ENCODE peak calls at places on chromosomes 5 and 9, in five cellular contexts. One of them, this sample, is unnamed. For H3K4me1, the result is how much of the 10 kb centered on the place peaks cover.

GRCh38 chr5:88976914-88977313 is 93.9 kb upstream of the MEF2C start:
- ATAC-seq in Panc1: no peak
- ATAC-seq in foreskin keratinocyte: no peak
- ATAC-seq in upper lobe of left lung: no peak
- ATAC-seq in psoas muscle: no peak
- ATAC-seq in this sample: no peak

GRCh38 chr9:11016081-11016480 is 403.3 kb upstream of the PTPRD start:
- ATAC-seq in psoas muscle: no peak
- ATAC-seq in foreskin keratinocyte: peak
- ATAC-seq in upper lobe of left lung: no peak
- ATAC-seq in Panc1: no peak
- ATAC-seq in this sample: no peak

GRCh38 chr9:131520448-131520847 is 10.6 kb downstream of the UCK1 start:
- ATAC-seq in foreskin keratinocyte: no peak
- ATAC-seq in upper lobe of left lung: no peak
- ATAC-seq in psoas muscle: no peak
- ATAC-seq in Panc1: no peak
- ATAC-seq in this sample: no peak

GRCh38 chr5:3595102-3595961 is at the start of gene IRX1:
- ATAC-seq in psoas muscle: no peak
- ATAC-seq in Panc1: no peak
- ATAC-seq in upper lobe of left lung: peak
- ATAC-seq in foreskin keratinocyte: peak
- ATAC-seq in this sample: no peak

GRCh38 chr5:87132696-87133095 is 135.0 kb upstream of the RASA1 start:
- ATAC-seq in Panc1: no peak
- ATAC-seq in upper lobe of left lung: no peak
- ATAC-seq in psoas muscle: no peak
- ATAC-seq in foreskin keratinocyte: peak
- ATAC-seq in this sample: no peak

GRCh38 chr9:116633444-116633843 is 53.7 kb upstream of the TRIM32 start:
- ATAC-seq in upper lobe of left lung: no peak
- ATAC-seq in Panc1: no peak
- ATAC-seq in psoas muscle: peak
- ATAC-seq in foreskin keratinocyte: no peak
- ATAC-seq in this sample: peak

GRCh38 chr9:6080154-6080716 is 64.8 kb upstream of the RANBP6 start:
- ATAC-seq in Panc1: peak
- ATAC-seq in upper lobe of left lung: peak
- ATAC-seq in psoas muscle: peak
- ATAC-seq in foreskin keratinocyte: peak
- ATAC-seq in this sample: peak

GRCh38 chr5:128763324-128763723 is 202.0 kb upstream of the SLC27A6 start:
- ATAC-seq in foreskin keratinocyte: no peak
- ATAC-seq in upper lobe of left lung: no peak
- ATAC-seq in Panc1: no peak
- ATAC-seq in psoas muscle: no peak
- ATAC-seq in this sample: no peak

GRCh38 chr5:56552612-56553268 is 262.6 kb upstream of the MAP3K1 start:
- ATAC-seq in Panc1: no peak
- ATAC-seq in upper lobe of left lung: no peak
- ATAC-seq in psoas muscle: no peak
- ATAC-seq in foreskin keratinocyte: no peak
- ATAC-seq in this sample: peak

GRCh38 chr9:111458139-111459009 is 25.8 kb downstream of the ECPAS start:
- ATAC-seq in psoas muscle: no peak
- ATAC-seq in upper lobe of left lung: no peak
- ATAC-seq in Panc1: no peak
- ATAC-seq in foreskin keratinocyte: no peak
- ATAC-seq in this sample: no peak

GRCh38 chr9:73200694-73201432 is 49.2 kb downstream of the ANXA1 start:
- ATAC-seq in foreskin keratinocyte: peak
- ATAC-seq in psoas muscle: no peak
- ATAC-seq in upper lobe of left lung: no peak
- ATAC-seq in Panc1: no peak
- ATAC-seq in this sample: no peak

GRCh38 chr9:100700689-100701318 is 122.9 kb downstream of the CAVIN4 start:
- ATAC-seq in Panc1: no peak
- ATAC-seq in upper lobe of left lung: peak
- ATAC-seq in psoas muscle: no peak
- ATAC-seq in foreskin keratinocyte: peak
- ATAC-seq in this sample: no peak

GRCh38 chr5:5638193-5638592 is 215.7 kb downstream of the ICE1 start:
- ATAC-seq in psoas muscle: peak
- ATAC-seq in Panc1: no peak
- ATAC-seq in foreskin keratinocyte: no peak
- ATAC-seq in upper lobe of left lung: peak
- ATAC-seq in this sample: peak

GRCh38 chr9:129111143-129111761 is at the start of gene PTPA:
- ATAC-seq in upper lobe of left lung: peak
- ATAC-seq in psoas muscle: peak
- ATAC-seq in Panc1: peak
- ATAC-seq in foreskin keratinocyte: peak
- ATAC-seq in this sample: peak

GRCh38 chr9:104633976-104634520 is 16.0 kb upstream of the OR13C9 start:
- ATAC-seq in Panc1: no peak
- ATAC-seq in psoas muscle: no peak
- ATAC-seq in upper lobe of left lung: no peak
- ATAC-seq in foreskin keratinocyte: no peak
- ATAC-seq in this sample: no peak

GRCh38 chr5:159489779-159490178 is 159.5 kb upstream of the IL12B start:
- ATAC-seq in upper lobe of left lung: no peak
- ATAC-seq in psoas muscle: no peak
- ATAC-seq in foreskin keratinocyte: no peak
- ATAC-seq in Panc1: no peak
- ATAC-seq in this sample: no peak

GRCh38 chr5:83097582-83098265 is 20.4 kb downstream of the XRCC4 start:
- ATAC-seq in foreskin keratinocyte: no peak
- ATAC-seq in upper lobe of left lung: no peak
- ATAC-seq in Panc1: no peak
- ATAC-seq in psoas muscle: peak
- ATAC-seq in this sample: no peak

GRCh38 chr5:163565492-163565891 is 60.1 kb downstream of the MAT2B start:
- ATAC-seq in upper lobe of left lung: no peak
- ATAC-seq in foreskin keratinocyte: peak
- ATAC-seq in psoas muscle: no peak
- ATAC-seq in Panc1: peak
- ATAC-seq in this sample: peak

GRCh38 chr5:89728750-89729149 is 680.8 kb downstream of the CETN3 start:
- ATAC-seq in psoas muscle: peak
- ATAC-seq in Panc1: no peak
- ATAC-seq in foreskin keratinocyte: no peak
- ATAC-seq in upper lobe of left lung: no peak
- ATAC-seq in this sample: peak

GRCh38 chr5:160266752-160267345 is 37.5 kb downstream of the FABP6 start:
- ATAC-seq in foreskin keratinocyte: no peak
- ATAC-seq in Panc1: no peak
- ATAC-seq in psoas muscle: no peak
- ATAC-seq in upper lobe of left lung: no peak
- ATAC-seq in this sample: no peak

GRCh38 chr5:56190500-56190899 is 42.6 kb downstream of the ANKRD55 start:
- ATAC-seq in Panc1: no peak
- ATAC-seq in foreskin keratinocyte: no peak
- ATAC-seq in psoas muscle: no peak
- ATAC-seq in upper lobe of left lung: no peak
- ATAC-seq in this sample: no peak

GRCh38 chr5:143417503-143418139 is 14.1 kb upstream of the NR3C1 start:
- ATAC-seq in psoas muscle: no peak
- ATAC-seq in upper lobe of left lung: no peak
- ATAC-seq in Panc1: no peak
- ATAC-seq in foreskin keratinocyte: no peak
- ATAC-seq in this sample: no peak

GRCh38 chr9:106893088-106893487 is 30.1 kb downstream of the ZNF462 start:
- ATAC-seq in upper lobe of left lung: no peak
- ATAC-seq in psoas muscle: peak
- ATAC-seq in foreskin keratinocyte: peak
- ATAC-seq in Panc1: peak
- ATAC-seq in this sample: no peak

GRCh38 chr5:136073714-136074113 is 44.9 kb downstream of the TGFBI start:
- ATAC-seq in psoas muscle: no peak
- ATAC-seq in upper lobe of left lung: no peak
- ATAC-seq in foreskin keratinocyte: no peak
- ATAC-seq in Panc1: no peak
- ATAC-seq in this sample: no peak

GRCh38 chr9:115985657-115986056 is 167.9 kb upstream of the PAPPA start:
- ATAC-seq in psoas muscle: no peak
- ATAC-seq in foreskin keratinocyte: no peak
- ATAC-seq in upper lobe of left lung: no peak
- ATAC-seq in Panc1: no peak
- ATAC-seq in this sample: no peak

GRCh38 chr9:104232781-104233341 is 138.8 kb downstream of the SMC2 start:
- ATAC-seq in foreskin keratinocyte: peak
- ATAC-seq in upper lobe of left lung: no peak
- ATAC-seq in psoas muscle: no peak
- ATAC-seq in Panc1: no peak
- ATAC-seq in this sample: no peak

GRCh38 chr5:60248900-60249299 is 355.4 kb upstream of the PDE4D start:
- ATAC-seq in Panc1: no peak
- ATAC-seq in foreskin keratinocyte: no peak
- ATAC-seq in upper lobe of left lung: no peak
- ATAC-seq in psoas muscle: no peak
- ATAC-seq in this sample: peak

GRCh38 chr5:110031402-110032140 is 341.8 kb downstream of the MAN2A1 start:
- ATAC-seq in psoas muscle: no peak
- ATAC-seq in Panc1: no peak
- ATAC-seq in upper lobe of left lung: no peak
- ATAC-seq in foreskin keratinocyte: no peak
- ATAC-seq in this sample: no peak

GRCh38 chr5:119470851-119471451 is 18.7 kb downstream of the HSD17B4 start:
- ATAC-seq in upper lobe of left lung: no peak
- ATAC-seq in psoas muscle: no peak
- ATAC-seq in Panc1: no peak
- ATAC-seq in foreskin keratinocyte: peak
- ATAC-seq in this sample: no peak

GRCh38 chr9:136085815-136086212 is 9.3 kb downstream of the NACC2 start:
- ATAC-seq in Panc1: peak
- ATAC-seq in psoas muscle: peak
- ATAC-seq in upper lobe of left lung: peak
- ATAC-seq in foreskin keratinocyte: no peak
- ATAC-seq in this sample: peak

GRCh38 chr9:109319631-109320233 is 1.1 kb downstream of the EPB41L4B start:
- ATAC-seq in psoas muscle: no peak
- ATAC-seq in foreskin keratinocyte: no peak
- ATAC-seq in upper lobe of left lung: no peak
- ATAC-seq in Panc1: peak
- ATAC-seq in this sample: no peak

GRCh38 chr5:41263335-41263734 is 50.0 kb upstream of the C6 start:
- ATAC-seq in Panc1: no peak
- ATAC-seq in psoas muscle: no peak
- ATAC-seq in upper lobe of left lung: no peak
- ATAC-seq in foreskin keratinocyte: no peak
- ATAC-seq in this sample: no peak

GRCh38 chr9:119829748-119830147 is 460.5 kb upstream of the BRINP1 start:
- ATAC-seq in upper lobe of left lung: no peak
- ATAC-seq in Panc1: no peak
- ATAC-seq in psoas muscle: no peak
- ATAC-seq in foreskin keratinocyte: no peak
- ATAC-seq in this sample: no peak

GRCh38 chr9:122954253-122954691 is 13.5 kb downstream of the RABGAP1 start:
- ATAC-seq in foreskin keratinocyte: no peak
- ATAC-seq in upper lobe of left lung: no peak
- ATAC-seq in psoas muscle: no peak
- ATAC-seq in Panc1: peak
- ATAC-seq in this sample: no peak

GRCh38 chr5:159050408-159051091 is 49.2 kb downstream of the EBF1 start:
- ATAC-seq in psoas muscle: no peak
- ATAC-seq in upper lobe of left lung: no peak
- ATAC-seq in Panc1: no peak
- ATAC-seq in foreskin keratinocyte: no peak
- ATAC-seq in this sample: peak

DNA sequence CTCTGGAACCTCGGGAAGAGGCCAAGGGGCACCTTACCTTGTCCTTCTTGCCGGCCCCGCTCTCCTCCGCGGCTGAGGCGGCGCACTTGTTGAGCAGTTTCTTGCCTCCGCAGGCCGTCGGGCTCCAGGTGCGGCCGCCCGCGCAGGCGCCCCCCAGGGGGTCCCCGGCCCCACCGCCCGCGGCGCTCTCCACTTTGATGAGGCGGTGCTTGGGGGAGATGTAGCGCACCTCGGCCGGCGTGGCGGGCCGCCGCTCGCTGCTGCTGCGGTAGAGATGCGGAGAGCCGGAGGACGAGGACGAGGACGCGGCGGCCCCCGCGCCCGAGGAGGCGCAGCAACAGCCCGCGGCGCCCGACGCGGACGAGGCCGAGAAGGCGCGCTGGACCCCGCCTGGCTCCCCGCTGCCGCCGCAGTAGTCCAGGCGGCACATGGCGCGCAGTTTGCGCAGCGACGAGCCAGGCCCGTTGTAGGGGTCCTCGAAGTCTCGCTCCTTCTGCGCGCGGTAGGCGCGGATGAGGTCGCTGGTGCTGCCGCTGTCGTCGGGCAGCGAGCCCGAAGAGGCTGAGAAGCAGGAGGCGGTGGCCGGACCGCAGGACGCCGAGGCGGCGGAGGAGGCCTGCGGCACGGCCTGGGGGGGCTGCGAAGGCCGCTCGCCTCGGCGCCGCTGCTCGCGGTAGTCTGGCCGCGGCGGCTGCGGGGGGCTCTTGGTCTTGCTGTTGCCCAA is 973 bp downstream of the SHB start:
- ATAC-seq in foreskin keratinocyte: no peak
- ATAC-seq in Panc1: no peak
- ATAC-seq in upper lobe of left lung: no peak
- ATAC-seq in psoas muscle: peak
- ATAC-seq in this sample: no peak
- H3K27ac ChIP-seq in foreskin keratinocyte: peak
- H3K27ac ChIP-seq in Panc1: peak
- H3K27ac ChIP-seq in upper lobe of left lung: peak
- H3K27ac ChIP-seq in psoas muscle: peak
- H3K27ac ChIP-seq in this sample: peak

DNA sequence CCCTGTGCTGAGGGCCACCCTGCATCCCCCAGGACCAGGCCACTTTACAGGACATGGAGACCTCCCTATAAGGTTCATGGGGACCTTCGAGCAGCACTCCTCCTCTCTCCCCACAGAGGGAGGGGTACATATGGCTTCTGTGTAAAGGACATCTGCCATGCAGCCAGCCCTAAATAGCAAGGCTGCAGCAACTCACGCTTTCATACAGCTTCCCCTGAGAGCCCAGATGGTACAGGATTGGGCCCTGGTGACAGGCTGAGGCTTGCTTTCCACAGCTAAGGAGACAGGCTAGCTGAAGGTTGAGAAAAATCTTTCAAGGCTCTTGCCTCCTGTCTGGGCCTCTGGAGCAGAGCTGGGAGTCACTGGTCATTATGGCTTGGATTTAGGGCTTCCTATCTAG is 147.0 kb upstream of the ZNF366 start:
- ATAC-seq in psoas muscle: no peak
- ATAC-seq in foreskin keratinocyte: no peak
- ATAC-seq in upper lobe of left lung: no peak
- ATAC-seq in Panc1: no peak
- ATAC-seq in this sample: no peak
- H3K4me1 ChIP-seq in psoas muscle: under half
- H3K4me1 ChIP-seq in foreskin keratinocyte: under half
- H3K4me1 ChIP-seq in upper lobe of left lung: under half
- H3K4me1 ChIP-seq in Panc1: under half
- H3K4me1 ChIP-seq in this sample: under half

GRCh38 chr5:147559725-147560124 is 49.9 kb upstream of the DPYSL3 start:
- ATAC-seq in foreskin keratinocyte: no peak
- ATAC-seq in upper lobe of left lung: no peak
- ATAC-seq in Panc1: no peak
- ATAC-seq in psoas muscle: no peak
- ATAC-seq in this sample: no peak
- TF ChIP-seq CTCF in foreskin keratinocyte: peak
- TF ChIP-seq CTCF in upper lobe of left lung: no peak
- TF ChIP-seq CTCF in Panc1: no peak
- TF ChIP-seq CTCF in psoas muscle: no peak
- TF ChIP-seq CTCF in this sample: no peak

GRCh38 chr5:17258429-17258828 is 41.0 kb downstream of the BASP1 start:
- ATAC-seq in Panc1: no peak
- ATAC-seq in psoas muscle: no peak
- ATAC-seq in upper lobe of left lung: no peak
- ATAC-seq in foreskin keratinocyte: peak
- ATAC-seq in this sample: no peak
- H3K27ac ChIP-seq in Panc1: peak
- H3K27ac ChIP-seq in psoas muscle: no peak
- H3K27ac ChIP-seq in upper lobe of left lung: no peak
- H3K27ac ChIP-seq in foreskin keratinocyte: no peak
- H3K27ac ChIP-seq in this sample: no peak